ENCODE peak calls at places on chromosomes 13 and 19, in nine cellular contexts. One of them, this sample, is unnamed.

GRCh38 chr19:54673222-54673621 is 10.4 kb downstream of the LILRB4 start:
- DNase-seq in breast epithelium: no peak
- DNase-seq in spleen: no peak
- DNase-seq in esophagus squamous epithelium: no peak
- DNase-seq in heart left ventricle: no peak
- DNase-seq in H1: no peak
- DNase-seq in adrenal gland: no peak
- DNase-seq in transverse colon: no peak
- DNase-seq in tibial nerve: no peak
- DNase-seq in this sample: peak

GRCh38 chr13:74910399-74910798 is 571.6 kb downstream of the TBC1D4 start:
- DNase-seq in breast epithelium: no peak
- DNase-seq in spleen: no peak
- DNase-seq in esophagus squamous epithelium: no peak
- DNase-seq in heart left ventricle: no peak
- DNase-seq in H1: no peak
- DNase-seq in adrenal gland: no peak
- DNase-seq in transverse colon: no peak
- DNase-seq in tibial nerve: no peak
- DNase-seq in this sample: no peak

GRCh38 chr13:36840718-36841250 is 21.8 kb downstream of the RFXAP start:
- DNase-seq in breast epithelium: no peak
- DNase-seq in spleen: no peak
- DNase-seq in esophagus squamous epithelium: no peak
- DNase-seq in heart left ventricle: no peak
- DNase-seq in H1: no peak
- DNase-seq in adrenal gland: no peak
- DNase-seq in transverse colon: no peak
- DNase-seq in tibial nerve: no peak
- DNase-seq in this sample: no peak

GRCh38 chr13:95039415-95039814 is 261.8 kb downstream of the ABCC4 start:
- DNase-seq in breast epithelium: no peak
- DNase-seq in spleen: no peak
- DNase-seq in esophagus squamous epithelium: no peak
- DNase-seq in heart left ventricle: no peak
- DNase-seq in H1: no peak
- DNase-seq in adrenal gland: no peak
- DNase-seq in transverse colon: no peak
- DNase-seq in tibial nerve: no peak
- DNase-seq in this sample: no peak

GRCh38 chr19:31054430-31054829 is 294.8 kb downstream of the TSHZ3 start:
- DNase-seq in breast epithelium: no peak
- DNase-seq in spleen: peak
- DNase-seq in esophagus squamous epithelium: no peak
- DNase-seq in heart left ventricle: peak
- DNase-seq in H1: peak
- DNase-seq in adrenal gland: peak
- DNase-seq in transverse colon: peak
- DNase-seq in tibial nerve: no peak
- DNase-seq in this sample: no peak

GRCh38 chr13:74438911-74439310 is 304.7 kb upstream of the KLF12 start:
- DNase-seq in breast epithelium: no peak
- DNase-seq in spleen: no peak
- DNase-seq in esophagus squamous epithelium: no peak
- DNase-seq in heart left ventricle: no peak
- DNase-seq in H1: no peak
- DNase-seq in adrenal gland: no peak
- DNase-seq in transverse colon: no peak
- DNase-seq in tibial nerve: no peak
- DNase-seq in this sample: no peak

GRCh38 chr13:93262729-93263128 is 36.1 kb downstream of the GPC6 start:
- DNase-seq in breast epithelium: no peak
- DNase-seq in spleen: no peak
- DNase-seq in esophagus squamous epithelium: no peak
- DNase-seq in heart left ventricle: no peak
- DNase-seq in H1: no peak
- DNase-seq in adrenal gland: no peak
- DNase-seq in transverse colon: no peak
- DNase-seq in tibial nerve: no peak
- DNase-seq in this sample: no peak

GRCh38 chr19:40751065-40751923 is at the start of gene SNRPA:
- DNase-seq in breast epithelium: peak
- DNase-seq in spleen: peak
- DNase-seq in esophagus squamous epithelium: peak
- DNase-seq in heart left ventricle: peak
- DNase-seq in H1: peak
- DNase-seq in adrenal gland: peak
- DNase-seq in transverse colon: peak
- DNase-seq in tibial nerve: peak
- DNase-seq in this sample: peak

GRCh38 chr13:100108913-100109507 is 20.1 kb downstream of the PCCA start:
- DNase-seq in breast epithelium: no peak
- DNase-seq in spleen: no peak
- DNase-seq in esophagus squamous epithelium: no peak
- DNase-seq in heart left ventricle: no peak
- DNase-seq in H1: no peak
- DNase-seq in adrenal gland: no peak
- DNase-seq in transverse colon: no peak
- DNase-seq in tibial nerve: no peak
- DNase-seq in this sample: no peak

GRCh38 chr13:73672492-73672891 is 461.7 kb downstream of the KLF12 start:
- DNase-seq in breast epithelium: no peak
- DNase-seq in spleen: no peak
- DNase-seq in esophagus squamous epithelium: no peak
- DNase-seq in heart left ventricle: no peak
- DNase-seq in H1: no peak
- DNase-seq in adrenal gland: no peak
- DNase-seq in transverse colon: no peak
- DNase-seq in tibial nerve: no peak
- DNase-seq in this sample: peak

GRCh38 chr19:46000497-46001246 is 5.4 kb downstream of the CCDC61 start:
- DNase-seq in breast epithelium: no peak
- DNase-seq in spleen: peak
- DNase-seq in esophagus squamous epithelium: no peak
- DNase-seq in heart left ventricle: peak
- DNase-seq in H1: peak
- DNase-seq in adrenal gland: peak
- DNase-seq in transverse colon: peak
- DNase-seq in tibial nerve: no peak
- DNase-seq in this sample: peak

GRCh38 chr13:33717775-33718174 is 100.2 kb upstream of the RFC3 start:
- DNase-seq in breast epithelium: no peak
- DNase-seq in spleen: no peak
- DNase-seq in esophagus squamous epithelium: no peak
- DNase-seq in heart left ventricle: no peak
- DNase-seq in H1: no peak
- DNase-seq in adrenal gland: no peak
- DNase-seq in transverse colon: no peak
- DNase-seq in tibial nerve: no peak
- DNase-seq in this sample: no peak

GRCh38 chr19:16234552-16235445 is 37.1 kb downstream of the AP1M1 start:
- DNase-seq in breast epithelium: no peak
- DNase-seq in spleen: peak
- DNase-seq in esophagus squamous epithelium: no peak
- DNase-seq in heart left ventricle: no peak
- DNase-seq in H1: no peak
- DNase-seq in adrenal gland: no peak
- DNase-seq in transverse colon: no peak
- DNase-seq in tibial nerve: no peak
- DNase-seq in this sample: no peak

GRCh38 chr13:94249512-94249911 is 230.0 kb downstream of the DCT start:
- DNase-seq in breast epithelium: no peak
- DNase-seq in spleen: no peak
- DNase-seq in esophagus squamous epithelium: no peak
- DNase-seq in heart left ventricle: no peak
- DNase-seq in H1: no peak
- DNase-seq in adrenal gland: no peak
- DNase-seq in transverse colon: no peak
- DNase-seq in tibial nerve: no peak
- DNase-seq in this sample: no peak

DNA sequence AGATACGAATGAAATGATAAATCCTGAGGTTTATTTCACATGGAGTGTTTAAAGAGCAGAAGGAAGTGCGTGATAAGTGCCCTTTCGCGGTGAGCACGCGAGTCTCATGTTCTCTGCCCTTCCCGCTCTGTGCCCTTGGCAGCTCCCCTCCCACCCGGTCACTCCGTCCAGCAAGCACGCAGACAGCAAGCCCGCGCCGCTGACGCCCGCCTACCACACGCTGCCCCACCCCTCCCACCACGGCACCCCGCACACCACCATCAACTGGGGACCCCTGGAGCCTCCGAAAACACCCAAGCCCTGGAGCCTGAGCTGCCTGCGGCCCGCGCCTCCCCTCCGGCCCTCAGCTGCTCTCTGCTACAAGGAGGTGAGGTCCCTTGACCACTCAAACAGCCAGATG is 37.4 kb upstream of the TEX29 start:
- DNase-seq in breast epithelium: no peak
- DNase-seq in spleen: no peak
- DNase-seq in esophagus squamous epithelium: no peak
- DNase-seq in heart left ventricle: no peak
- DNase-seq in H1: no peak
- DNase-seq in adrenal gland: no peak
- DNase-seq in transverse colon: no peak
- DNase-seq in tibial nerve: no peak
- DNase-seq in this sample: no peak
- TF ChIP-seq POLR2A in breast epithelium: no peak
- TF ChIP-seq POLR2A in spleen: no peak
- TF ChIP-seq POLR2A in esophagus squamous epithelium: no peak
- TF ChIP-seq POLR2A in heart left ventricle: no peak
- TF ChIP-seq POLR2A in H1: no peak
- TF ChIP-seq POLR2A in adrenal gland: no peak
- TF ChIP-seq POLR2A in transverse colon: no peak
- TF ChIP-seq POLR2A in tibial nerve: no peak
- TF ChIP-seq POLR2A in this sample: no peak

GRCh38 chr19:6424939-6425731 is 524 bp upstream of the KHSRP start:
- DNase-seq in breast epithelium: peak
- DNase-seq in spleen: peak
- DNase-seq in esophagus squamous epithelium: peak
- DNase-seq in heart left ventricle: peak
- DNase-seq in H1: peak
- DNase-seq in adrenal gland: peak
- DNase-seq in transverse colon: peak
- DNase-seq in tibial nerve: peak
- DNase-seq in this sample: peak

GRCh38 chr19:6427131-6427530 is 2.5 kb upstream of the KHSRP start:
- DNase-seq in breast epithelium: no peak
- DNase-seq in spleen: peak
- DNase-seq in esophagus squamous epithelium: no peak
- DNase-seq in heart left ventricle: no peak
- DNase-seq in H1: no peak
- DNase-seq in adrenal gland: no peak
- DNase-seq in transverse colon: no peak
- DNase-seq in tibial nerve: no peak
- DNase-seq in this sample: no peak

GRCh38 chr19:6423499-6424189 is 967 bp downstream of the KHSRP start:
- DNase-seq in breast epithelium: no peak
- DNase-seq in spleen: peak
- DNase-seq in esophagus squamous epithelium: no peak
- DNase-seq in heart left ventricle: no peak
- DNase-seq in H1: peak
- DNase-seq in adrenal gland: peak
- DNase-seq in transverse colon: peak
- DNase-seq in tibial nerve: no peak
- DNase-seq in this sample: no peak

GRCh38 chr19:6425732-6426686 is 1.4 kb upstream of the KHSRP start:
- DNase-seq in breast epithelium: no peak
- DNase-seq in spleen: no peak
- DNase-seq in esophagus squamous epithelium: no peak
- DNase-seq in heart left ventricle: no peak
- DNase-seq in H1: no peak
- DNase-seq in adrenal gland: peak
- DNase-seq in transverse colon: peak
- DNase-seq in tibial nerve: no peak
- DNase-seq in this sample: no peak

GRCh38 chr19:6424190-6424938 is at the start of gene KHSRP:
- DNase-seq in breast epithelium: no peak
- DNase-seq in spleen: no peak
- DNase-seq in esophagus squamous epithelium: no peak
- DNase-seq in heart left ventricle: peak
- DNase-seq in H1: peak
- DNase-seq in adrenal gland: no peak
- DNase-seq in transverse colon: no peak
- DNase-seq in tibial nerve: no peak
- DNase-seq in this sample: no peak
- TF ChIP-seq POLR2A in breast epithelium: peak
- TF ChIP-seq POLR2A in spleen: no peak
- TF ChIP-seq POLR2A in esophagus squamous epithelium: peak
- TF ChIP-seq POLR2A in heart left ventricle: peak
- TF ChIP-seq POLR2A in H1: no peak
- TF ChIP-seq POLR2A in adrenal gland: peak
- TF ChIP-seq POLR2A in transverse colon: peak
- TF ChIP-seq POLR2A in tibial nerve: peak
- TF ChIP-seq POLR2A in this sample: peak

DNA sequence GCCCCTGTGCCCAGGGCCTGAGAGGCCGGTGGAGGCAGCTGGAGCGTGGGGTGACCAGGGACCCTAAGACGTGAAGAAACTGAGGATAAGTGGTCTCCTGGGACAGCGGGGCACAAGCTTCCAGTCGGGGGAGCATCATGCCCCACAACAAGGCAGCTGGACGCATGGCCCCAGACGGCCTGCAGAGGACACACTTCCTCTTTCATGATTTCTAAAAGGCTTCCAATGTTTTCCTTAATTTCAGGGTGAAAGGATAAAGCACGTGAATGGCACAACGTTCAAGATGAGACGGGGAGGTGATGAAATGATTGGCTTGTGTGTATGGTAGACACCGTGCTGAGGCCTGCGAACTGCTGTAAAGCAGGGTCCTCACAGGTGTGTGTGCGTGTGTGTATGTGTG is 20.2 kb upstream of the MYDGF start:
- DNase-seq in breast epithelium: no peak
- DNase-seq in spleen: no peak
- DNase-seq in esophagus squamous epithelium: no peak
- DNase-seq in heart left ventricle: no peak
- DNase-seq in H1: no peak
- DNase-seq in adrenal gland: no peak
- DNase-seq in transverse colon: no peak
- DNase-seq in tibial nerve: no peak
- DNase-seq in this sample: no peak
- TF ChIP-seq POLR2A in breast epithelium: no peak
- TF ChIP-seq POLR2A in spleen: no peak
- TF ChIP-seq POLR2A in esophagus squamous epithelium: no peak
- TF ChIP-seq POLR2A in heart left ventricle: no peak
- TF ChIP-seq POLR2A in H1: no peak
- TF ChIP-seq POLR2A in adrenal gland: no peak
- TF ChIP-seq POLR2A in transverse colon: no peak
- TF ChIP-seq POLR2A in tibial nerve: no peak
- TF ChIP-seq POLR2A in this sample: no peak

GRCh38 chr19:57870225-57870624 is 18.6 kb downstream of the ZNF814 start:
- DNase-seq in breast epithelium: no peak
- DNase-seq in spleen: no peak
- DNase-seq in esophagus squamous epithelium: no peak
- DNase-seq in heart left ventricle: no peak
- DNase-seq in H1: no peak
- DNase-seq in adrenal gland: no peak
- DNase-seq in transverse colon: no peak
- DNase-seq in tibial nerve: no peak
- DNase-seq in this sample: no peak

GRCh38 chr19:57867868-57868492 is 18.3 kb downstream of the ZNF587 start:
- DNase-seq in breast epithelium: no peak
- DNase-seq in spleen: no peak
- DNase-seq in esophagus squamous epithelium: no peak
- DNase-seq in heart left ventricle: no peak
- DNase-seq in H1: no peak
- DNase-seq in adrenal gland: no peak
- DNase-seq in transverse colon: no peak
- DNase-seq in tibial nerve: no peak
- DNase-seq in this sample: no peak

GRCh38 chr19:57872450-57872849 is 16.4 kb downstream of the ZNF814 start:
- DNase-seq in breast epithelium: no peak
- DNase-seq in spleen: no peak
- DNase-seq in esophagus squamous epithelium: no peak
- DNase-seq in heart left ventricle: no peak
- DNase-seq in H1: no peak
- DNase-seq in adrenal gland: no peak
- DNase-seq in transverse colon: no peak
- DNase-seq in tibial nerve: no peak
- DNase-seq in this sample: no peak
- TF ChIP-seq POLR2A in breast epithelium: no peak
- TF ChIP-seq POLR2A in spleen: no peak
- TF ChIP-seq POLR2A in esophagus squamous epithelium: no peak
- TF ChIP-seq POLR2A in heart left ventricle: no peak
- TF ChIP-seq POLR2A in H1: no peak
- TF ChIP-seq POLR2A in adrenal gland: no peak
- TF ChIP-seq POLR2A in transverse colon: no peak
- TF ChIP-seq POLR2A in tibial nerve: no peak
- TF ChIP-seq POLR2A in this sample: no peak